ENCODE peak calls at places on chromosomes 16 and 17, in five cellular contexts. O is NCI-H1436, X is GM23338, Q is cardiac septum, M is heart left ventricle. R is an unnamed sample.

GRCh38 chr16:11319529-11320146 is 25.6 kb upstream of the RMI2 start:
- DNase-seq in O (peak), M (no peak), Q (no peak), X (no peak), R (no peak)

GRCh38 chr17:40951011-40951622 is 13.7 kb upstream of the KRT23 start:
- DNase-seq in Q (no peak), X (no peak), M (no peak), O (no peak), R (no peak)

GRCh38 chr17:7296189-7296861 is 1.9 kb upstream of the YBX2 start:
- DNase-seq in X (peak), O (peak), M (peak), Q (peak), R (peak)

GRCh38 chr17:35900280-35900679 is 20.1 kb upstream of the CCL5 start:
- DNase-seq in M (no peak), X (no peak), O (no peak), Q (peak), R (no peak)

GRCh38 chr17:59366040-59366757 is 34.7 kb downstream of the YPEL2 start:
- DNase-seq in X (peak), M (no peak), O (no peak), Q (no peak), R (no peak)

GRCh38 chr17:20216154-20216815 is 207.1 kb downstream of the SPECC1 start:
- DNase-seq in Q (no peak), M (no peak), O (no peak), X (no peak), R (no peak)

GRCh38 chr16:89936981-89937380 is 11.6 kb upstream of the DEF8 start:
- DNase-seq in M (no peak), X (no peak), Q (no peak), O (no peak), R (no peak)

GRCh38 chr17:69809331-69809730 is 265.7 kb upstream of the KCNJ16 start:
- DNase-seq in M (no peak), Q (no peak), X (no peak), O (no peak), R (no peak)

GRCh38 chr16:86120982-86121242 is 221.9 kb downstream of the IRF8 start:
- DNase-seq in X (no peak), Q (no peak), O (no peak), M (no peak), R (no peak)

GRCh38 chr17:41812176-41813038 is at the start of gene FKBP10:
- DNase-seq in O (peak), X (peak), Q (peak), M (peak), R (peak)

GRCh38 chr17:2751482-2751881 is 2.0 kb upstream of the CCDC92B start:
- DNase-seq in Q (no peak), X (peak), O (no peak), M (no peak), R (no peak)

GRCh38 chr16:83717308-83717707 is 90.5 kb upstream of the HSBP1 start:
- DNase-seq in X (peak), O (no peak), Q (no peak), M (no peak), R (no peak)

GRCh38 chr16:88785106-88785924 is at the start of gene PIEZO1:
- DNase-seq in M (peak), Q (peak), O (peak), X (peak), R (peak)

R was measured in sciatic nerve.